ENCODE peak calls at places on chromosomes 13 and 19, in five cellular contexts. J, N, X, B and D are unnamed samples.

GRCh38 chr19:23810496-23810895 is 51.8 kb upstream of the ZNF681 start:
- DNase-seq in N (no peak), X (no peak), B (no peak), J (no peak), D (no peak)

GRCh38 chr19:51511353-51511752 is 9.8 kb upstream of the SIGLEC12 start:
- DNase-seq in N (peak), J (no peak), X (peak), B (peak), D (no peak)

GRCh38 chr13:24215732-24216131 is 55.2 kb downstream of the SPATA13 start:
- DNase-seq in B (peak), N (no peak), X (peak), J (no peak), D (no peak)

GRCh38 chr13:104816716-104817115 is 1718.7 kb downstream of the EFNB2 start:
- DNase-seq in N (no peak), B (no peak), X (no peak), J (no peak), D (no peak)

GRCh38 chr13:49022472-49023144 is 46.9 kb downstream of the FNDC3A start:
- DNase-seq in X (peak), N (no peak), B (no peak), J (no peak), D (no peak)

GRCh38 chr13:31765441-31765840 is 26.1 kb downstream of the RXFP2 start:
- DNase-seq in J (no peak), N (no peak), B (no peak), X (peak), D (no peak)

GRCh38 chr19:22797040-22797439 is 13.1 kb upstream of the ZNF99 start:
- DNase-seq in N (no peak), X (no peak), B (no peak), J (no peak), D (no peak)

GRCh38 chr19:7789447-7789846 is 26.4 kb downstream of the CLEC4M start:
- DNase-seq in N (no peak), X (no peak), B (peak), J (no peak), D (no peak)

GRCh38 chr19:29263305-29264080 is 50.5 kb upstream of the UQCRFS1 start:
- DNase-seq in N (peak), J (peak), B (peak), X (peak), D (no peak)

GRCh38 chr13:102814025-102814607 is 15.2 kb downstream of the BIVM start:
- DNase-seq in X (no peak), N (no peak), B (no peak), J (no peak), D (no peak)

GRCh38 chr13:76783798-76784197 is 102.4 kb downstream of the KCTD12 start:
- DNase-seq in X (no peak), B (peak), J (no peak), N (no peak), D (no peak)

GRCh38 chr13:99265823-99266426 is 7.7 kb upstream of the GPR18 start:
- DNase-seq in J (peak), X (peak), B (peak), N (peak), D (no peak)

GRCh38 chr13:42847891-42848663 is 66.7 kb downstream of the FAM216B start:
- DNase-seq in B (no peak), N (no peak), J (no peak), X (peak), D (no peak)

GRCh38 chr19:33248954-33249613 is 23.4 kb upstream of the SLC7A10 start:
- DNase-seq in N (peak), J (peak), X (peak), B (no peak), D (no peak)

GRCh38 chr13:25752957-25753540 is 298.8 kb downstream of the SHISA2 start:
- DNase-seq in B (no peak), N (no peak), X (peak), J (peak), D (no peak)

GRCh38 chr19:1324249-1324791 is 38.6 kb downstream of the EFNA2 start:
- DNase-seq in X (no peak), J (no peak), N (no peak), B (no peak), D (no peak)
- H3K27ac ChIP-seq in X (no peak), J (peak), N (peak), B (no peak), D (no peak)

DNA sequence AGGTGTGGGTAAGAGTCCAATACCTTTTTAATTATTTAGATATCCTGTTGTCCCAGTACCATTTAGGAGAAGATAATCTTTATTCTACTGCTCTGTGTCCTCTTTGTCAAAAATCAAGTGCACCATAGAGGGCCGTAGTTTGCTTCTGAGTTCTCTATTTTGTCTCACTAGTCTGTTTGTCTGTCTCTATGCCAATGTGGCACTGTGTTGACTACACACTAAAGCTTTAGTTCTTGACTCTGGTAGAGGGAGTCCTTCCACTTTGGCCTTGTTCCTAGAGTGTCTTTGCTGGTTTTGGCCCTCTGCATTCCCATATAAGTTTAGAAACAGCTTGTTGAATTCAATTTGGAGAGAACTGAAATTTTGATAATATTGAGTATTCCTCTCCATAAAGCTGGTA is 75.9 kb downstream of the SCGB2B2 start:
- DNase-seq in J (no peak), X (no peak), B (no peak), N (no peak), D (no peak)
- H3K27ac ChIP-seq in J (no peak), X (no peak), B (no peak), N (no peak), D (no peak)

GRCh38 chr19:53519431-53519830 is 18.5 kb upstream of the ZNF331 start:
- DNase-seq in B (no peak), X (peak), N (no peak), J (no peak), D (no peak)
- H3K27ac ChIP-seq in B (no peak), X (no peak), N (no peak), J (no peak), D (no peak)

DNA sequence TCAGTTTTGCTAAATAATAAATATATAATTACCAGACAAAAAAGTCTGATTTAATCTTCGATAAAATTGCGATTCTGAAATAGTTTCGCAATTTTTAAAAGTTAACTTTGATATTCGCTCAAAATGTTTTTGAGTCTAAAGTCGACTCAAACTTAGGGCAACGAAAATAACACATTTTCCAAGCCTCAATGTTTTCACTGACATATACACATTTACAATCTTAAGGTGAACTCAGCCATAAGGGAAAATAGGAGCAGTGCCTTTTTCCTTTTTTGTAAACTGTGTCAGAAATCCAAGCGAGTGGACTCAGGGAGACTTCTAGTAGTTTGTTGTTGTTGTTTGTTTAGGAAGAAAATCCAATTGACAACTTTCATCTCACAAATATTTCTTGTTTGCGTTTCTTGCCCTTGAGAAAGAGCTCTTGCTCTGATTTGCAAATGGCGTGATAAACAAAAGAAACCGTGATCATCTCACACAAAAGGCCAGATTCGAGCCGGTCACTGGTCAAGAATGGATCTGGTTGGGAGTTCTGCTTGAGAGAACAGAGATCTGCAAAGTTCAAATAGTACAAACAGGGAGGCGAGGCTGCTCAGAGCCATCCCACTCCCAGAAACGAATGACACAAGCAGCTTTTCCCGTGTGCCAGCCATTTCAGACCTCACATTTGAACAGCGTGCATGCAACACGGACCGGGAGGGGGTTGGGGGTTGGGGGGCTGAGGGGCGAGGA is 2.1 kb downstream of the SOX21 start:
- DNase-seq in N (no peak), B (peak), J (no peak), X (no peak), D (no peak)
- H3K27ac ChIP-seq in N (no peak), B (peak), J (no peak), X (no peak), D (peak)

GRCh38 chr19:50377051-50377441 is 789 bp downstream of the NR1H2 start:
- DNase-seq in N (peak), B (no peak), J (peak), X (peak), D (no peak)
- H3K27ac ChIP-seq in N (peak), B (no peak), J (peak), X (no peak), D (no peak)

GRCh38 chr13:97125051-97125809 is 96.9 kb upstream of the MBNL2 start:
- DNase-seq in N (peak), J (peak), X (peak), B (peak), D (peak)
- H3K27ac ChIP-seq in N (peak), J (peak), X (peak), B (no peak), D (peak)

DNA sequence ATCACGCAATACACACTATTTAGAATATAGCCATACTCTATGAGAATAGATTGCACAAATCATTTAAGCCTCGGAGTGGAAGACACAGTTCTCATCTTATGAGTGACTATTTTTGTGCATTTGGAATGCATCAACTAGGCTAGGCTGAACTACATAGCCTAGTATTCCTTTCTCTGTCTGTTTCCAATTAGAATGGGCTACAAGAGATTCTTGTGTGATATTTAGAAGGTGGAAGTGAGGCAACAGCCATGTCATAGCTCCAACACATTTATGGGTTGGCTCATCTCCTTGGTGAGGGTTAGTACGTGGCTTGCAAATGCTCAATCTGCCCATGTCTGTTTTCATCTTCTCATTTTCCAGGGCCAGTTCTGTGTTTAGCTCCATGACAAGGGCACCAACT is 1116.0 kb downstream of the PCDH9 start:
- DNase-seq in B (no peak), X (no peak), J (no peak), N (no peak), D (no peak)
- H3K27ac ChIP-seq in B (no peak), X (no peak), J (no peak), N (no peak), D (no peak)

GRCh38 chr13:44384778-44385177 is 11.2 kb downstream of the SERP2 start:
- DNase-seq in X (no peak), J (no peak), B (no peak), N (no peak), D (no peak)
- H3K27ac ChIP-seq in X (no peak), J (no peak), B (no peak), N (no peak), D (no peak)